ENCODE peak calls at places on chromosome 1, in eight cellular contexts. D is stimulated activated CD4-positive, alpha-beta T cell treated with anti-CD3 and anti-CD28 coated beads, Interleukin-4, amount 100 ng/mL, for 1 hour; W is HT-29; E is C1 segment of cervical spinal cord; I is GM12878; J is activated T-cell treated with anti-CD3 and anti-CD28 coated beads for 4 hours; Y is heart left ventricle; P is colonic mucosa. G is an unnamed sample.
A peak's percentile ranks its signal among the peaks of the same experiment; 100 is the strongest.

GRCh38 chr1:16243936-16244649 is 7.1 kb upstream of the CPLANE2 start:
- DNase-seq in Y (peak; percentile 74), E (peak; percentile 32), P (peak; percentile 90), J (peak; percentile 74), I (peak; percentile 21), W (peak; percentile 94), D (peak; percentile 75), G (peak; percentile 69)

GRCh38 chr1:233172201-233172600 is 123.3 kb downstream of the PCNX2 start:
- DNase-seq in E (no peak), W (peak; percentile 77), I (no peak), Y (no peak), J (no peak), D (no peak), P (no peak), G (no peak)

GRCh38 chr1:197093226-197093887 is 26.3 kb upstream of the F13B start:
- DNase-seq in J (no peak), I (no peak), Y (no peak), W (no peak), E (no peak), D (no peak), P (no peak), G (no peak)

GRCh38 chr1:206895320-206895719 is 1.9 kb upstream of the IL24 start:
- DNase-seq in D (no peak), P (no peak), I (no peak), Y (no peak), W (no peak), E (no peak), J (no peak), G (no peak)

GRCh38 chr1:163315773-163316374 is 5.9 kb upstream of the NUF2 start:
- DNase-seq in Y (no peak), J (peak; percentile 27), D (peak; percentile 32), P (peak; percentile 24), W (peak; percentile 56), I (no peak), E (no peak), G (no peak)

GRCh38 chr1:3023994-3024393 is 2.7 kb downstream of the ACTRT2 start:
- DNase-seq in I (no peak), D (no peak), P (no peak), Y (no peak), J (no peak), W (peak; percentile 28), E (no peak), G (no peak)

GRCh38 chr1:41427943-41428735 is 56.3 kb downstream of the EDN2 start:
- DNase-seq in I (no peak), J (no peak), D (no peak), E (no peak), Y (no peak), W (no peak), P (no peak), G (no peak)

GRCh38 chr1:182003025-182003725 is 58.3 kb downstream of the ZNF648 start:
- DNase-seq in Y (peak; percentile 26), I (no peak), P (no peak), E (no peak), J (no peak), D (no peak), W (no peak), G (no peak)

GRCh38 chr1:181858135-181858534 is 203.4 kb downstream of the ZNF648 start:
- DNase-seq in J (no peak), I (no peak), P (no peak), Y (no peak), D (no peak), E (no peak), W (no peak), G (no peak)

GRCh38 chr1:184285401-184286087 is 101.3 kb upstream of the C1orf21 start:
- DNase-seq in J (no peak), W (no peak), E (no peak), Y (no peak), P (no peak), D (no peak), I (no peak), G (no peak)

GRCh38 chr1:48221122-48221521 is 1.4 kb upstream of the SLC5A9 start:
- DNase-seq in Y (no peak), P (no peak), E (no peak), W (no peak), I (no peak), J (no peak), D (no peak), G (no peak)

GRCh38 chr1:116418091-116418830 is 45.2 kb downstream of the ATP1A1 start:
- DNase-seq in P (peak; percentile 83), D (peak; percentile 86), W (peak; percentile 57), J (peak; percentile 77), I (peak; percentile 51), E (peak; percentile 69), Y (peak; percentile 88), G (peak; percentile 88)

G was measured in stimulated activated naive CD8-positive, alpha-beta T cell treated with anti-CD3 and anti-CD28 coated beads, Interleukin-15, amount 100 ng/mL, for 72 hours.